ENCODE peak calls at places on chromosomes 1 and 21, in seven cellular contexts. T is right cardiac atrium; H is ascending aorta; N is anterior cingulate cortex; Q is kidney glomerular epithelial cell; M is stimulated activated CD4-positive, alpha-beta T cell treated with anti-CD3 and anti-CD28 coated beads, Interleukin-4, amount 100 ng/mL, for 48 hours; U is IMR-90. B is an unnamed sample.

GRCh38 chr1:217482356-217483102 is 148.4 kb downstream of the GPATCH2 start:
- DNase-seq in H (no peak), U (peak), T (no peak), M (peak), N (no peak), Q (peak), B (no peak)

GRCh38 chr1:147337040-147337439 is 94.6 kb downstream of the CHD1L start:
- DNase-seq in H (no peak), M (no peak), Q (no peak), T (no peak), N (peak), U (no peak), B (no peak)

GRCh38 chr1:206706806-206707205 is 22.1 kb downstream of the MAPKAPK2 start:
- DNase-seq in U (no peak), N (no peak), M (no peak), Q (no peak), H (no peak), T (no peak), B (no peak)

GRCh38 chr1:115133440-115133839 is 44.1 kb upstream of the TSPAN2 start:
- DNase-seq in M (no peak), H (no peak), T (no peak), U (peak), Q (peak), N (no peak), B (no peak)

GRCh38 chr21:39144191-39144590 is 39.1 kb downstream of the PSMG1 start:
- DNase-seq in Q (no peak), N (no peak), M (no peak), H (no peak), T (no peak), U (no peak), B (no peak)

GRCh38 chr1:78755986-78756385 is 106.4 kb downstream of the IFI44 start:
- DNase-seq in Q (no peak), M (no peak), N (no peak), H (no peak), T (no peak), U (no peak), B (no peak)

GRCh38 chr1:47262787-47263413 is 30.9 kb upstream of the TAL1 start:
- DNase-seq in U (peak), H (no peak), T (peak), N (no peak), Q (peak), M (peak), B (peak)

GRCh38 chr1:184792450-184792969 is 37.9 kb upstream of the EDEM3 start:
- DNase-seq in N (peak), Q (peak), M (no peak), H (peak), T (peak), U (peak), B (peak)

GRCh38 chr1:19863804-19864203 is 18.4 kb upstream of the OTUD3 start:
- DNase-seq in T (no peak), N (no peak), M (no peak), H (no peak), Q (no peak), U (peak), B (no peak)

GRCh38 chr1:54290443-54291184 is 90.6 kb downstream of the MRPL37 start:
- DNase-seq in Q (no peak), U (peak), M (no peak), N (peak), H (no peak), T (no peak), B (no peak)

GRCh38 chr1:37233606-37234005 is 199.3 kb upstream of the GRIK3 start:
- DNase-seq in T (no peak), N (no peak), M (no peak), H (no peak), U (no peak), Q (no peak), B (no peak)

B was measured in testis.